ENCODE peak calls at places on chromosomes 12 and 14, in six cellular contexts. O is breast epithelium, E is heart left ventricle, L is uterus, F is prostate gland, Q is IMR-90. V is an unnamed sample. For H3K4me1, the result is how much of the 10 kb centered on the place peaks cover.

GRCh38 chr14:37791384-37792036 is 196.1 kb downstream of the TTC6 start:
- DNase-seq in O (no peak), E (no peak), L (no peak), F (no peak), Q (no peak), V (no peak)

GRCh38 chr12:58920956-58921861 is 905 bp upstream of the LRIG3 start:
- DNase-seq in O (no peak), E (no peak), L (no peak), F (no peak), Q (no peak), V (no peak)

GRCh38 chr12:14691560-14691959 is 4.8 kb downstream of the GUCY2C start:
- DNase-seq in O (peak), E (peak), L (no peak), F (no peak), Q (no peak), V (peak)

GRCh38 chr12:100871335-100871734 is 76.8 kb downstream of the ANO4 start:
- DNase-seq in O (no peak), E (no peak), L (no peak), F (no peak), Q (no peak), V (no peak)

GRCh38 chr14:89936654-89937185 is 17.8 kb downstream of the EFCAB11 start:
- DNase-seq in O (no peak), E (no peak), L (no peak), F (no peak), Q (no peak), V (no peak)

GRCh38 chr14:68824517-68825347 is 31.9 kb upstream of the ZFP36L1 start:
- DNase-seq in O (peak), E (peak), L (peak), F (peak), Q (peak), V (no peak)

GRCh38 chr12:63915105-63915830 is 70.8 kb downstream of the SRGAP1 start:
- DNase-seq in O (no peak), E (no peak), L (no peak), F (no peak), Q (peak), V (no peak)

GRCh38 chr14:33030406-33030805 is 91.7 kb downstream of the NPAS3 start:
- DNase-seq in O (no peak), E (no peak), L (no peak), F (no peak), Q (no peak), V (no peak)

GRCh38 chr14:102902086-102902485 is 20.4 kb upstream of the AMN start:
- DNase-seq in O (no peak), E (no peak), L (no peak), F (no peak), Q (no peak), V (no peak)
- TF ChIP-seq POLR2A in O (no peak), E (no peak), L (no peak), F (no peak), Q (no peak), V (no peak)

GRCh38 chr14:101364503-101365328 is 196.6 kb upstream of the DIO3 start:
- DNase-seq in O (peak), E (no peak), L (peak), F (no peak), Q (no peak), V (peak)

GRCh38 chr14:101363880-101364391 is 197.4 kb upstream of the DIO3 start:
- DNase-seq in O (peak), E (no peak), L (no peak), F (no peak), Q (no peak), V (no peak)

GRCh38 chr14:101361451-101362433 is 199.6 kb upstream of the DIO3 start:
- DNase-seq in O (peak), E (no peak), L (peak), F (no peak), Q (no peak), V (no peak)

GRCh38 chr14:101362529-101363260 is 198.6 kb upstream of the DIO3 start:
- DNase-seq in O (peak), E (no peak), L (no peak), F (no peak), Q (no peak), V (no peak)

DNA sequence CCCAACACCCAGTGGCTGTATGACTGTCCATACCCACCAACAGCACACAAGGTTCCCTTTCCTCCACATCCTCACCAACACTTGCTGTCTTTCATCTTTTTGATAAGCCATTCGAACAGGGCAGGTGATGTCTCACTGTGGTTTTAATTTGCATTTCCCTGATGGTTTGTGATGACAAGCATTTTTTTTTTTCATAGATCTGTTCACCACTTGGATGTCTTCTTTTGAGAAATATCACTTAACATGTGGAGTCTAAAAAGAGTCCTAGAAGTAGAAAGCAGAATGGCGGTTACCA is 198.1 kb upstream of the DIO3 start:
- DNase-seq in O (no peak), E (no peak), L (no peak), F (no peak), Q (no peak), V (no peak)
- H3K4me1 ChIP-seq in O (under half), E (under half), L (under half), F (under half), Q (under half), V (under half)

GRCh38 chr14:91834571-91834970 is 32.8 kb downstream of the TC2N start:
- DNase-seq in O (no peak), E (no peak), L (no peak), F (no peak), Q (no peak), V (no peak)
- TF ChIP-seq POLR2A in O (no peak), E (no peak), L (no peak), F (no peak), Q (no peak), V (no peak)

DNA sequence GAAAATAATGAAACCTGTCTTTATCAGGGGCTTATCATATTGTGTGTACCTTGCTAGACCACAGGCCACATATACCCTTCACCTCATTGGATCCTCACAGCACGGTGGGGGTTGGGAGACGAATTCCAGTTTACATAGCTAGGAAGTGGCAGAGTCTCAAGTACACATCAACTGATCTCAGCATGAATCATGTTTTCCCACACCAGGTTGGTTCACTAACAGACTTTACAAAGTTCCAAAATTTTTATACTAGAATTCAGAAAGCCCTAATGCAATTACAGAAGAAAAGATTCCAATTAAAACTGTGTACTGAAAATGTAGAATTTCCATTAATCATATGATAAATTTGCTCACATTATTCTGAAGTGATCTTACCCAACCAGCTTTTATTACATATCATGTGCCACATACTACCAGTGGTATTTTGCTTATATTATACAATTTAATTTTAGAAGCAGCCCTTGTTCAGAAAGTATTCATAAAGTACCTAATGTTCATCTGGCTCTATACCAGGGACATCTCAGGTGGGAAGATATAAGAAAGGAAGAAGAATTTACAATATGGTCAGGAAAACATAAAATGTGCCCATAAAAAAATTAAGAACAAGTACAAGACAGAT is 196.2 kb downstream of the ITPR2 start:
- DNase-seq in O (no peak), E (no peak), L (no peak), F (no peak), Q (peak), V (no peak)
- H3K4me1 ChIP-seq in O (under half), E (under half), L (under half), F (under half), Q (under half), V (under half)